ENCODE peak calls at places on chromosome 20, in nine cellular contexts. N, H, T, Y, D, F, M, W and B are unnamed samples.

GRCh38 chr20:17799575-17799974 is 99.8 kb downstream of the BANF2 start:
- DNase-seq in Y (no peak), M (no peak), T (no peak), D (no peak), W (no peak), F (no peak), H (no peak), N (no peak), B (no peak)

GRCh38 chr20:64023278-64024140 is 12.5 kb upstream of the C20orf204 start:
- DNase-seq in H (no peak), D (no peak), F (no peak), W (no peak), Y (no peak), N (no peak), T (no peak), M (no peak), B (no peak)

GRCh38 chr20:8073024-8073832 is 53.7 kb upstream of the TMX4 start:
- DNase-seq in D (no peak), W (no peak), N (peak), Y (peak), F (no peak), H (peak), T (no peak), M (no peak), B (no peak)

GRCh38 chr20:40293740-40294139 is 395.3 kb downstream of the MAFB start:
- DNase-seq in D (peak), M (no peak), T (peak), N (no peak), F (no peak), W (no peak), Y (peak), H (no peak), B (no peak)

GRCh38 chr20:39829713-39830112 is 859.3 kb downstream of the MAFB start:
- DNase-seq in M (no peak), F (no peak), Y (no peak), D (no peak), N (peak), T (no peak), W (no peak), H (no peak), B (no peak)

GRCh38 chr20:60206259-60206658 is 248.0 kb downstream of the CDH26 start:
- DNase-seq in Y (peak), D (no peak), H (peak), N (peak), M (no peak), T (no peak), W (no peak), F (no peak), B (peak)

GRCh38 chr20:51481311-51481997 is 61.1 kb downstream of the NFATC2 start:
- DNase-seq in H (no peak), Y (no peak), M (no peak), T (no peak), D (no peak), N (no peak), W (no peak), F (no peak), B (no peak)

GRCh38 chr20:41387433-41387832 is 20.8 kb upstream of the EMILIN3 start:
- DNase-seq in N (peak), W (no peak), T (no peak), Y (no peak), M (no peak), D (no peak), H (peak), F (no peak), B (no peak)

GRCh38 chr20:14332796-14333345 is 4.5 kb downstream of the FLRT3 start:
- DNase-seq in N (no peak), H (no peak), M (no peak), F (no peak), D (no peak), T (no peak), W (no peak), Y (no peak), B (no peak)

GRCh38 chr20:36644713-36645109 is 1.3 kb downstream of the SLA2 start:
- DNase-seq in T (no peak), H (no peak), N (no peak), M (no peak), F (no peak), W (no peak), Y (no peak), D (no peak), B (no peak)

DNA sequence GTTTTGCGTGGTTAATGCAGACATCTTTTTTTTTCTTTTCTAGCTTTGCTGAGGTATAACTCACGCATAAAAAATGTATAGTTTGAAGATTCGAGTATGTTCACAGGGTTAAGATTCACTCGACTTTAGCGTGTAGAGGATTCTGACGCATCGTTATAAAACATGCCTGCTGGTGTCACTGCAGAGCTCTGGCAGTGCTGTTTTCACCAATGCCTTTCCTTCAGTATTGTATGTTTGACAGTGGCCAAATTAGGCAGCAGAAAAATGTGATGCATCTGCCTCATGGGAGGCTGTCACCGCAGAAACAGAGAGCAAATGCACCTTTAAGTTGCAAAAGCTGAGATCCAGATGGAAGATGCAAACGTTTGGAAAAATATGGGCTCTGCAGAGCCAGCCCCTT is 18.0 kb upstream of the SIRPB2 start:
- DNase-seq in W (no peak), N (peak), H (peak), D (no peak), T (no peak), M (peak), F (no peak), Y (peak), B (no peak)
- TF ChIP-seq CTCF in W (peak), N (peak), H (peak), D (no peak), T (no peak), M (peak), F (no peak), Y (peak), B (peak)

GRCh38 chr20:62628691-62629090 is 13.6 kb upstream of the SLCO4A1 start:
- DNase-seq in Y (no peak), T (no peak), N (peak), H (no peak), W (no peak), F (no peak), D (no peak), M (no peak), B (no peak)

GRCh38 chr20:62629864-62630470 is 12.3 kb upstream of the SLCO4A1 start:
- DNase-seq in N (no peak), Y (no peak), W (no peak), T (no peak), M (no peak), F (no peak), H (no peak), D (no peak), B (no peak)

GRCh38 chr20:62625921-62626547 is 16.3 kb upstream of the SLCO4A1 start:
- DNase-seq in F (no peak), M (no peak), W (no peak), D (no peak), T (no peak), N (no peak), Y (no peak), H (no peak), B (no peak)

GRCh38 chr20:62625516-62625915 is 16.8 kb upstream of the SLCO4A1 start:
- DNase-seq in N (no peak), F (no peak), Y (no peak), T (no peak), W (no peak), H (no peak), D (no peak), M (no peak), B (no peak)

DNA sequence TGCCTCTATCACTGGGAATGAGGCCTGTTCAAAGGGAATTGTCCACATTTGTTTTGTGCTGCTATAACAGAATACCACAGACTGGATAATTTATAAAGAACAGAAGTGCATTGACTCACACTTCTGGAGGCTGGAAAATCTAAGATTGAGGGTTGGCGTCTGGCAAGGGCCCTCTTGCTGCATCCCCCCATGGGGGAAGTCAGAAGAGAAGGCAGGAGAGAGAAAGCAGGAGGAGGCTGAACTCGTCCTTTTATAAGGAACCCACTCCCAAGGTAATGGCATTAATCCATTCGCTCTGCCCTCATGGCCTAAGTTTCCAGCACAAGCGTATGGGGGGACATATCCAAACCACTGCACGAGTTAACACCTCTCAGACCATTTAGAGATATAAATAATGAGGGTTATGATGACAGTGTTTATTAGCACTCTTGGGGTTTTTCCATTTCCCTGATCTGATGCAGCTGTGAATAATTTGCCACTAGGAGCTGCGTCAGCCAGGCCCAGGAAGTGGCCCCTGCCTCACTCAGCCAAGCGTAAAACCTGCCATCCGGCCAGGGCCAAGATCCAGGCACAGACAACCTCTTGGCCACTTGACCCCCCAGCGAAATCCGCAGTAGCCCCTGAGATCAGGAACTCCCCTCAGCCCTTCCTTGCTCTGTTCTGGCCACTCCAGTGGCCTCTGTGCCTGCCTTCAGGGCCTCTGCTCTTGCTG is 14.2 kb upstream of the SLCO4A1 start:
- DNase-seq in W (no peak), Y (peak), F (no peak), D (no peak), N (no peak), M (no peak), T (no peak), H (no peak), B (no peak)
- TF ChIP-seq CTCF in W (no peak), Y (no peak), F (no peak), D (no peak), N (no peak), M (no peak), T (no peak), H (no peak), B (no peak)

GRCh38 chr20:23200914-23201313 is 114.8 kb upstream of the CD93 start:
- DNase-seq in M (no peak), T (no peak), H (peak), N (peak), W (no peak), F (peak), D (no peak), Y (no peak), B (no peak)
- TF ChIP-seq CTCF in M (no peak), T (no peak), H (peak), N (peak), W (peak), F (peak), D (no peak), Y (peak), B (peak)

GRCh38 chr20:46327557-46327956 is 19.3 kb upstream of the CDH22 start:
- DNase-seq in T (no peak), Y (no peak), W (no peak), F (no peak), H (no peak), D (no peak), N (no peak), M (no peak), B (no peak)
- TF ChIP-seq CTCF in T (no peak), Y (no peak), W (no peak), F (no peak), H (no peak), D (no peak), N (no peak), M (no peak), B (no peak)

GRCh38 chr20:44651507-44652373 is at the start of gene ADA:
- DNase-seq in Y (peak), N (peak), F (peak), H (peak), D (peak), M (no peak), W (no peak), T (no peak), B (peak)
- TF ChIP-seq CTCF in Y (peak), N (no peak), F (no peak), H (no peak), D (peak), M (no peak), W (peak), T (no peak), B (peak)

GRCh38 chr20:31691646-31692275 is 30.9 kb downstream of the BCL2L1 start:
- DNase-seq in W (no peak), H (no peak), D (no peak), M (no peak), T (no peak), N (peak), F (no peak), Y (peak), B (no peak)
- TF ChIP-seq CTCF in W (no peak), H (no peak), D (no peak), M (no peak), T (no peak), N (no peak), F (no peak), Y (no peak), B (no peak)

GRCh38 chr20:5990946-5991345 is 40.5 kb downstream of the MCM8 start:
- DNase-seq in H (no peak), T (no peak), N (no peak), D (no peak), Y (no peak), W (no peak), F (no peak), M (no peak), B (no peak)

GRCh38 chr20:5989539-5989938 is 39.1 kb downstream of the MCM8 start:
- DNase-seq in D (no peak), H (no peak), T (no peak), W (no peak), Y (no peak), F (no peak), N (no peak), M (no peak), B (no peak)

GRCh38 chr20:5987383-5987782 is 36.9 kb downstream of the MCM8 start:
- DNase-seq in F (no peak), W (no peak), D (no peak), M (no peak), H (no peak), T (no peak), Y (no peak), N (no peak), B (no peak)

GRCh38 chr20:5996765-5997164 is 46.3 kb downstream of the MCM8 start:
- DNase-seq in H (no peak), N (peak), D (no peak), F (no peak), T (no peak), Y (no peak), W (no peak), M (peak), B (no peak)

GRCh38 chr20:5991623-5992441 is 41.4 kb downstream of the MCM8 start:
- DNase-seq in W (no peak), Y (no peak), T (no peak), M (no peak), N (no peak), H (no peak), D (no peak), F (no peak), B (no peak)
- TF ChIP-seq CTCF in W (no peak), Y (no peak), T (no peak), M (no peak), N (no peak), H (no peak), D (no peak), F (no peak), B (no peak)